ENCODE peak calls at places on chromosomes 6 and 20, in four cellular contexts. A, E, F and D are unnamed samples.

GRCh38 chr6:122476131-122476530 is 4.5 kb upstream of the SERINC1 start:
- DNase-seq in A (no peak), E (no peak), F (peak), D (no peak)

GRCh38 chr6:72286911-72287311 is 335.0 kb upstream of the KCNQ5 start:
- DNase-seq in A (no peak), E (no peak), F (peak), D (no peak)

GRCh38 chr6:166174031-166174430 is 6.4 kb upstream of the TBXT start:
- DNase-seq in A (no peak), E (no peak), F (no peak), D (no peak)

GRCh38 chr6:149236584-149236983 is 80.9 kb upstream of the TAB2 start:
- DNase-seq in A (no peak), E (no peak), F (peak), D (no peak)

GRCh38 chr6:25961619-25962367 is 809 bp upstream of the TRIM38 start:
- DNase-seq in A (no peak), E (no peak), F (no peak), D (no peak)

GRCh38 chr6:120681204-120681603 is 653.1 kb downstream of the TBC1D32 start:
- DNase-seq in A (no peak), E (no peak), F (peak), D (no peak)

GRCh38 chr6:29493261-29493660 is 5.5 kb upstream of the MAS1L start:
- DNase-seq in A (no peak), E (no peak), F (no peak), D (no peak)

GRCh38 chr6:14062345-14063029 is 55.1 kb upstream of the CD83 start:
- DNase-seq in A (no peak), E (no peak), F (no peak), D (no peak)

GRCh38 chr6:90399970-90400369 is 103.3 kb upstream of the BACH2 start:
- DNase-seq in A (no peak), E (no peak), F (peak), D (no peak)

GRCh38 chr20:920306-920705 is 4.2 kb upstream of the ANGPT4 start:
- DNase-seq in A (no peak), E (no peak), F (peak), D (no peak)

GRCh38 chr20:47506850-47507249 is 5.2 kb downstream of the NCOA3 start:
- DNase-seq in A (no peak), E (no peak), F (no peak), D (no peak)
- H3K27ac ChIP-seq in A (no peak), E (no peak), F (no peak), D (no peak)

GRCh38 chr6:160347259-160348208 is 644 bp upstream of the SLC22A3 start:
- DNase-seq in A (no peak), E (peak), F (no peak), D (peak)
- H3K4me3 ChIP-seq in A (peak), E (peak), F (peak), D (peak)

GRCh38 chr6:105992315-105992961 is 93.7 kb upstream of the PRDM1 start:
- DNase-seq in A (no peak), E (peak), F (peak), D (peak)
- H3K27ac ChIP-seq in A (no peak), E (no peak), F (no peak), D (no peak)

GRCh38 chr6:32109114-32109764 is at the start of gene TNXB:
- DNase-seq in A (no peak), E (peak), F (no peak), D (no peak)

GRCh38 chr6:32108094-32108627 is 977 bp downstream of the TNXB start:
- DNase-seq in A (no peak), E (peak), F (peak), D (no peak)

GRCh38 chr6:32110632-32111031 is 1.5 kb upstream of the TNXB start:
- DNase-seq in A (no peak), E (no peak), F (no peak), D (no peak)

GRCh38 chr6:32108727-32109113 is 418 bp downstream of the TNXB start:
- DNase-seq in A (no peak), E (no peak), F (no peak), D (no peak)

GRCh38 chr6:32109765-32110160 is 625 bp upstream of the TNXB start:
- DNase-seq in A (no peak), E (no peak), F (no peak), D (no peak)
- H3K4me3 ChIP-seq in A (no peak), E (no peak), F (no peak), D (peak)

GRCh38 chr6:160240691-160241084 is 17.9 kb downstream of the SLC22A2 start:
- DNase-seq in A (no peak), E (no peak), F (no peak), D (no peak)
- H3K27ac ChIP-seq in A (no peak), E (no peak), F (no peak), D (no peak)

DNA sequence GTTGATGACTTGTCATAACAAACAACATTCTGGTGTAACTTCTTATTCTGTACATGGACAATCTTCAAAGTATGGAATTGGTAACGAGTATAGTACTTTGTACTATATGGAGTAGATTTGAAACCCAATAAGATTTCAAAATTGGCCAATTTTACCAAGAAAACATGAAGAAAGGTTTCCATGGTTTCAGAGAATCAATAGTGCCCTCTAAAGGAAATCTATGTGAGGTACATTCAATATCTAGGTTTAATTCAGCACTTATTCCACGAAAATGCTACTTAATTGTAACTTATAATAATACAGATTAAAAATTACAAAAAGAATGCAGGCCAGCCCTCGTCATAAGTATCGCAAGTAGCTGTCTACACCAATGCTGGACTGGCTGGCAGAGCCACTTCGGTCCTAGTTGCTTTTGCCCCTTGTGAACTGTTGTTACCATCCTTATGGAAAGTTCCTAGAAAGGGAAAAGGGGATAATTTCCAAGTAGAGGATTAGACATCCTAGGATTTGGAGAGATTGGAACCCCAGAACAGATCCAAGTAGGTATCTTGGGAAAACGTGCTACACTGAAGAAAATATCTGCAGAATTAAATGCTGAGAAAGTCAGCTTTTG is 70.9 kb downstream of the LCA5 start:
- DNase-seq in A (no peak), E (no peak), F (peak), D (no peak)
- H3K4me3 ChIP-seq in A (no peak), E (no peak), F (no peak), D (no peak)

GRCh38 chr6:43671801-43672690 is 15.5 kb downstream of the MRPS18A start:
- DNase-seq in A (no peak), E (peak), F (no peak), D (no peak)

GRCh38 chr6:43671011-43671800 is 16.4 kb downstream of the MRPS18A start:
- DNase-seq in A (no peak), E (peak), F (no peak), D (no peak)

GRCh38 chr6:43670623-43670986 is 17.0 kb downstream of the MRPS18A start:
- DNase-seq in A (no peak), E (no peak), F (no peak), D (no peak)

GRCh38 chr6:43674921-43675320 is 12.7 kb downstream of the MRPS18A start:
- DNase-seq in A (no peak), E (no peak), F (no peak), D (no peak)

DNA sequence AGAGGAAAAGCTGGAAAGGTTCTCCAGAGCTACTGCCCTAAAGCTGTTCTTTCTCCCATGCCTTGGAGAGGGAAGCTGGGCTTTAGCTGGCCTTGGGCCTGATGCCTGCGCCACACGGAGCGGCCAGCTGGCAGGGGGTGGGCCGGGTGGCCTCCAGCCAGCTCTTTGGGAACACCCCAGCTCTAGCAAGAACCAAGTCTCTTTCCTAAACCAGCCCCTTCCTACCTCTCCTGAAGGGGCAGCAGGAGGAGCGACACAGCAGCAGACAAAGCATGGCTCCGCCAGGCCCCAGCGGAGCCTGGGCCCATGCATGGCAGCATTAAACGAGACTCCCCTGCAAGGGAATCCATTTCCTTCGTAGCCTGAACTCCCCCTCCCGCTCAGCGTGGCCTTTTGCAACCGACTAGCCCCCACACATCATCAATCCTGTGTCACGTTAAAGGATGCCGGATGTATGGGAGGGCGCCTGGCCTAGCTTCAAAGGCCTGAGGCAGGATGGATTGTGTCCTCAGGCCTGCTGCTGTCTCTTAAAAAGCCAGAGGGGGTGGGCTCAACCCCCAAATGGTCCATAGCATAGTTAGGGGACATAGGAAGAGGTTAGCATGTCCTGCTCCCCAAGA is 14.0 kb downstream of the MRPS18A start:
- DNase-seq in A (no peak), E (peak), F (no peak), D (no peak)
- H3K27ac ChIP-seq in A (peak), E (no peak), F (no peak), D (peak)

DNA sequence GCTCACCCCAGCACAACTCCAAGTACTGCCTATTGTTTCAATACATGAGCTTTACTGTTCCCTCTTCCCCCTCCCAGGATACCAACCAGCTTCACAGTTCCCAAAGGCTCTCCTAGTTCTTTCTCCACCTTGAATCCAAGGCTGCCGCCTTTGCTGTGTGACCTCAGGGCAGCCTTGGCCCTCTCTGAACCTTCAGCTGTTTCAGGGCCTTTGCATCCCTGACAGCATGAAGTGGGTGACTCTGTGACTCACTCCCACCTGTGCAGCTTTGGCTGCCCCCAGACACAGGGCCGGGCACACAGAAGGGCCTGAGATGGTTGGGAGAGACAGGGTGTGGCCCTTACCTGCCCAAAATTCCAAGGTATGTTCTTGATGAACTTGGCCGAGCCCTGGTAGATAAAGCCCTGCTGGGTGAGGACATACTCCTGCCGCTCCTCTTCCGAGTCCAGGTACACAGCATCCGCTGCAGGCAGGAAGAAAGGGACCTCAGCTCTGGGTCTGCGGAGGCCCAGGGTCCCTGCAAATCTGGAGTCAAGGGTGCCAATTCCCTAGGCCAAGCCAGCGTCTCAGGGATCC is 14.4 kb downstream of the TGM2 start:
- DNase-seq in A (no peak), E (peak), F (no peak), D (no peak)
- H3K4me3 ChIP-seq in A (no peak), E (no peak), F (no peak), D (no peak)

GRCh38 chr6:112501705-112502104 is 154.6 kb downstream of the RFPL4B start:
- DNase-seq in A (no peak), E (peak), F (peak), D (no peak)
- H3K27ac ChIP-seq in A (no peak), E (no peak), F (no peak), D (no peak)

GRCh38 chr20:44355503-44356352 is at the start of gene HNF4A:
- DNase-seq in A (no peak), E (peak), F (no peak), D (no peak)
- H3K4me3 ChIP-seq in A (no peak), E (no peak), F (no peak), D (no peak)